ENCODE peak calls at places on chromosome 6, in nine cellular contexts. G, K, Z, V, C, D, P, S and I are unnamed samples.

GRCh38 chr6:35727206-35727934 is 9.5 kb upstream of the ARMC12 start:
- DNase-seq in V (peak; percentile 98), D (no peak), Z (no peak), P (peak; percentile 46), S (peak; percentile 99), K (no peak), C (peak; percentile 96), G (peak; percentile 51), I (peak; percentile 92)

GRCh38 chr6:186221-186965 is 105.9 kb upstream of the DUSP22 start:
- DNase-seq in D (no peak), G (peak; percentile 38), K (no peak), P (no peak), Z (no peak), V (no peak), C (no peak), S (peak; percentile 74), I (peak; percentile 20)

GRCh38 chr6:156865019-156865629 is 87.9 kb downstream of the ARID1B start:
- DNase-seq in P (no peak), K (no peak), G (peak; percentile 53), Z (no peak), C (peak; percentile 35), S (no peak), V (no peak), D (no peak), I (peak; percentile 37)

GRCh38 chr6:138357928-138358327 is 19.8 kb upstream of the SMIM28 start:
- DNase-seq in K (no peak), Z (no peak), G (no peak), S (no peak), V (no peak), D (no peak), P (no peak), C (no peak), I (no peak)

GRCh38 chr6:79525272-79526100 is 11.7 kb downstream of the LCA5 start:
- DNase-seq in P (peak; percentile 74), K (peak; percentile 26), S (no peak), D (no peak), Z (no peak), C (peak; percentile 87), V (peak; percentile 48), G (no peak), I (no peak)

GRCh38 chr6:45432944-45433343 is 55.2 kb upstream of the SUPT3H start:
- DNase-seq in P (peak; percentile 57), Z (no peak), D (no peak), K (no peak), C (peak; percentile 82), S (no peak), V (no peak), G (no peak), I (peak; percentile 80)

GRCh38 chr6:116705917-116706316 is 24.9 kb downstream of the KPNA5 start:
- DNase-seq in K (no peak), C (no peak), S (no peak), D (no peak), Z (no peak), P (no peak), G (no peak), V (no peak), I (no peak)

GRCh38 chr6:34065470-34066283 is 80.2 kb downstream of the GRM4 start:
- DNase-seq in D (no peak), P (no peak), K (no peak), V (no peak), G (no peak), C (no peak), S (no peak), Z (no peak), I (no peak)

GRCh38 chr6:107809966-107810365 is 14.1 kb downstream of the SCML4 start:
- DNase-seq in V (no peak), Z (no peak), K (no peak), S (no peak), P (no peak), C (no peak), G (no peak), D (no peak), I (no peak)

DNA sequence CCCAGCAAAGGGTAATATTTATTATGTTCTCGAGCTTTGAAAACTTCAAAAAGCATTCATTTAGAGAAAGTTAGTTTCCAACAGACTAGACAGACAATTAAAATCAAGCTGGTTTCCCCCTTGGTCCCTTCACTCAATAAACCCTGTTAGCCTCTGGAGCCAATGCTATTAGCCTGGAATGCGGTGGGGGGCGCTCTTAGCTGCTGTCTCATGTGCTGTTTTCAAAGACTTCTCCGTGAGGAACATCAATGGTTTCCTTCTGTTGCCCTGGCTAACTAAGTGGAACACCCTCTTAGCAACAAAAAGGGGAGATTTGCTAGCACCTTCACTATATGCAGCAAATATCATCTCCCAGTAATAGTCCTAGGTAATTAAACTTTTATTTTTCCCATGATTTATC is 86.4 kb downstream of the LY86 start:
- DNase-seq in D (no peak), C (peak; percentile 8), G (no peak), P (peak; percentile 30), K (no peak), S (no peak), V (no peak), Z (no peak), I (no peak)
- TF ChIP-seq CTCF in D (peak; percentile 42), C (peak; percentile 36), G (peak; percentile 46), P (peak; percentile 32), K (peak; percentile 30), S (no peak), V (no peak), Z (peak; percentile 11), I (peak; percentile 25)

DNA sequence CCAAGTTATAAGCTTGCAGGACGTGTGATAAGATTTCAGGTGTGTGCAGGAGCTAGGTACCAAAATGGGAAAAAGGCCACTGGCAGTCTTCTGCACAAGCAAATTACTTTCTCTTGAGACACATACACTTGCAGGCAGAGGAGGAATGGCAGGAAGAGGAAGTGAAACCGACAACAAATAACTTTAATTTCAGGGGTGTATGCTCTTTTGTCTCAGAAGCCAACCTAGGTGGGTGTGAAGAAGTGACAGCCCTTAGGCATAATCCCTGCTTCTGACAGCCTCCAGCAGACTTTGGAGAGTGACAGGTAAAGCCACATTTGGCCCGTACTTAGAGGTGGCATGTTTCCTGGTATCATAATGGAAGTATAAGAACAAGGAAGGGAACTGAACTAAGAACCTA is 118.8 kb upstream of the TRAF3IP2 start:
- DNase-seq in Z (peak; percentile 86), P (no peak), D (no peak), G (no peak), V (no peak), S (no peak), K (no peak), C (no peak), I (no peak)
- H3K4me3 ChIP-seq in Z (no peak overlapping the region), P (no peak overlapping the region), D (no peak overlapping the region), G (no peak overlapping the region), V (no peak overlapping the region), S (no peak overlapping the region), K (no peak overlapping the region), C (no peak overlapping the region), I (no peak overlapping the region)

GRCh38 chr6:113490356-113490755 is 366.8 kb upstream of the MARCKS start:
- DNase-seq in V (no peak), C (no peak), D (no peak), S (no peak), Z (no peak), P (peak; percentile 48), K (no peak), G (no peak), I (no peak)

GRCh38 chr6:113486172-113486571 is 371.0 kb upstream of the MARCKS start:
- DNase-seq in C (no peak), D (no peak), V (no peak), Z (no peak), P (peak; percentile 61), K (no peak), G (no peak), S (no peak), I (no peak)

GRCh38 chr6:113489946-113490345 is 367.2 kb upstream of the MARCKS start:
- DNase-seq in V (no peak), C (no peak), D (peak; percentile 68), G (peak; percentile 73), Z (no peak), S (no peak), P (no peak), K (no peak), I (no peak)

GRCh38 chr6:113488061-113488460 is 369.1 kb upstream of the MARCKS start:
- DNase-seq in S (no peak), C (peak; percentile 16), D (no peak), P (peak; percentile 18), G (no peak), Z (no peak), V (no peak), K (no peak), I (no peak)

DNA sequence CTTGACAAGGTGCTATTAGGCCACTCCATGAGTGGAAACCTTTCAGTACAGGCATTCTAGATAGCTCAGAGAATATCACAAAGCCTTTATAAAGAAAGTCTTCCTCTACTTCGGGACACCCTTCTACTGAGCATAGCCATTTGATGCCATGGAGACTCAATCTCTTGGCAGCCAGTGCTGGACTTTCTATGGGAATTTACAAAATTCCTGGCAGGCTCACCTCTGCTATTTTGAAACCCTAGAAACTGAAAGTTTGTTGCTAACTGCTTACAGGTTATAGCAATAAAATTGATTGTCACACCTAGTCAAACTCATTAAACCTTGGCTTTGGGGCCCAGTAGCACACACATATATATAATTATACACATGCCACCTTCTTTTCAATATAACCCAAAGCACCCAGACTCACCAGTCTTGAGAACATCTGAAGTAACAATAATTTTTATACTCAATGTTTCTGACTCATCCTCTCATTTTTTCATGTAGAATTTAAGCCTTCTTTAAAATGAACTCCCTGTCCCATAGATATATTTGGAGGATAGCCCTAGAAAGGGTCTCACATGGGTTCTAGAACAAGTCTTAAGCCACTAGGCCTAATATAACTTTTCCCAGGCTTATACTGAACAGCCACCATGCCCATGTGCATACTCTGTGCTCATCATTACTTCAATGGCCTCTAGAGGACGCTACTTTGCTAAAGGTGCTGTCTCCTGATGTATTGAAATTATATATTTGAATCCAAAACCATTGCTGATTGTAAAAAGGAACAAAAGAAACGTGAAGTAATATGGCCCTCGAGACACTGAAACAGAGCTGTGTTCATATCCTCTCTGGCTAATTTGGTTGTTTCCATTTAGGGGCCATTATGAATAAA is 368.1 kb upstream of the MARCKS start:
- DNase-seq in K (no peak), P (no peak), S (no peak), D (no peak), V (no peak), G (peak; percentile 31), Z (no peak), C (no peak), I (no peak)
- TF ChIP-seq CTCF in K (peak; percentile 35), P (peak; percentile 39), S (no peak), D (no peak), V (no peak), G (peak; percentile 13), Z (peak; percentile 24), C (peak; percentile 6), I (no peak)

GRCh38 chr6:12605888-12606345 is 110.7 kb upstream of the PHACTR1 start:
- DNase-seq in S (no peak), C (peak; percentile 71), K (peak; percentile 53), V (no peak), D (no peak), P (peak; percentile 85), Z (peak; percentile 90), G (peak; percentile 74), I (peak; percentile 54)
- H3K4me3 ChIP-seq in S (no peak overlapping the region), C (no peak overlapping the region), K (no peak overlapping the region), V (no peak overlapping the region), D (no peak overlapping the region), P (no peak overlapping the region), Z (peak overlapping the region; percentile 28), G (no peak overlapping the region), I (no peak overlapping the region)